ENCODE peak calls at places on chromosomes 13 and 19, in four cellular contexts. B is neuronal stem cell, M is upper lobe of left lung, I is Peyer's patch. P is an unnamed sample.

GRCh38 chr13:75870397-75870801 is 234.3 kb downstream of the LMO7 start:
- DNase-seq in B (peak; percentile 20), M (no peak), I (no peak), P (peak; percentile 23)

GRCh38 chr19:39315933-39316332 is 4.7 kb downstream of the LRFN1 start:
- DNase-seq in B (no peak), M (no peak), I (no peak), P (no peak)

GRCh38 chr13:38350114-38350617 is 515 bp downstream of the UFM1 start:
- DNase-seq in B (no peak), M (peak; percentile 43), I (peak; percentile 81), P (peak; percentile 70)

GRCh38 chr19:55619264-55619663 is 5.1 kb downstream of the ZNF784 start:
- DNase-seq in B (no peak), M (no peak), I (no peak), P (no peak)

GRCh38 chr13:97286317-97287046 is 64.3 kb downstream of the MBNL2 start:
- DNase-seq in B (no peak), M (no peak), I (no peak), P (no peak)

GRCh38 chr19:5539431-5539833 is 28.3 kb downstream of the TINCR start:
- DNase-seq in B (no peak), M (no peak), I (no peak), P (no peak)

GRCh38 chr13:99740261-99740979 is 231.1 kb downstream of the ZIC5 start:
- DNase-seq in B (no peak), M (no peak), I (no peak), P (no peak)

GRCh38 chr19:1285737-1286360 is at the start of gene EFNA2:
- DNase-seq in B (no peak), M (peak; percentile 85), I (no peak), P (peak; percentile 58)

GRCh38 chr19:18385359-18385674 is 641 bp upstream of the GDF15 start:
- DNase-seq in B (no peak), M (no peak), I (no peak), P (no peak)

GRCh38 chr19:5621311-5621944 is 1.1 kb downstream of the SAFB2 start:
- DNase-seq in B (no peak), M (no peak), I (peak; percentile 48), P (peak; percentile 24)

GRCh38 chr13:36395280-36395679 is 37.0 kb upstream of the CCNA1 start:
- DNase-seq in B (no peak), M (no peak), I (no peak), P (no peak)

GRCh38 chr13:23703241-23703640 is 133.0 kb downstream of the TNFRSF19 start:
- DNase-seq in B (no peak), M (peak; percentile 48), I (no peak), P (no peak)

GRCh38 chr19:18122860-18123795 is 25.6 kb downstream of the MAST3 start:
- DNase-seq in B (no peak), M (no peak), I (no peak), P (no peak)

GRCh38 chr13:101121608-101122007 is 294.7 kb downstream of the NALCN start:
- DNase-seq in B (no peak), M (no peak), I (no peak), P (no peak)

GRCh38 chr13:112444416-112445399 is 68.6 kb downstream of the SPACA7 start:
- DNase-seq in B (no peak), M (no peak), I (peak; percentile 24), P (no peak)

GRCh38 chr19:2809387-2810140 is 10.1 kb upstream of the ZNF554 start:
- DNase-seq in B (no peak), M (peak; percentile 61), I (no peak), P (no peak)

GRCh38 chr13:23365652-23366051 is 67.8 kb downstream of the SACS start:
- DNase-seq in B (no peak), M (no peak), I (no peak), P (no peak)

GRCh38 chr19:49514151-49514550 is 1.7 kb downstream of the FCGRT start:
- DNase-seq in B (no peak), M (no peak), I (no peak), P (no peak)

GRCh38 chr19:15238639-15239155 is 6.4 kb upstream of the EPHX3 start:
- DNase-seq in B (no peak), M (no peak), I (no peak), P (no peak)

GRCh38 chr13:39284801-39285388 is 246.6 kb downstream of the NHLRC3 start:
- DNase-seq in B (no peak), M (no peak), I (no peak), P (no peak)

GRCh38 chr19:54414156-54414555 is 1.1 kb upstream of the TTYH1 start:
- DNase-seq in B (no peak), M (no peak), I (no peak), P (no peak)

GRCh38 chr19:53898680-53899341 is 10.3 kb upstream of the CACNG7 start:
- DNase-seq in B (no peak), M (no peak), I (no peak), P (no peak)

GRCh38 chr19:55320844-55321419 is 4.2 kb downstream of the TMEM150B start:
- DNase-seq in B (no peak), M (no peak), I (no peak), P (no peak)

GRCh38 chr19:13127811-13128575 is 9.9 kb downstream of the NACC1 start:
- DNase-seq in B (no peak), M (no peak), I (no peak), P (no peak)

GRCh38 chr19:48539503-48540096 is 12.4 kb upstream of the SULT2B1 start:
- DNase-seq in B (no peak), M (no peak), I (peak; percentile 86), P (peak; percentile 82)

GRCh38 chr13:47397739-47398138 is 500.9 kb upstream of the HTR2A start:
- DNase-seq in B (no peak), M (no peak), I (no peak), P (no peak)

GRCh38 chr13:23889598-23890224 is 511 bp upstream of the MIPEP start:
- DNase-seq in B (peak; percentile 33), M (no peak), I (no peak), P (peak; percentile 3)

GRCh38 chr13:109331898-109332297 is 454.5 kb downstream of the IRS2 start:
- DNase-seq in B (no peak), M (no peak), I (no peak), P (peak; percentile 20)

GRCh38 chr19:14425696-14426138 is 6.6 kb upstream of the DDX39A start:
- DNase-seq in B (no peak), M (no peak), I (no peak), P (no peak)

GRCh38 chr19:22595422-22595821 is 38.7 kb upstream of the ZNF492 start:
- DNase-seq in B (no peak), M (no peak), I (no peak), P (no peak)

GRCh38 chr19:49497047-49497789 is 984 bp downstream of the RPS11 start:
- DNase-seq in B (no peak), M (no peak), I (peak; percentile 95), P (peak; percentile 88)

GRCh38 chr19:3983936-3984583 is 1.2 kb downstream of the EEF2 start:
- DNase-seq in B (no peak), M (peak; percentile 87), I (peak; percentile 86), P (peak; percentile 88)

GRCh38 chr19:44581288-44581687 is 32.1 kb upstream of the IGSF23 start:
- DNase-seq in B (no peak), M (no peak), I (no peak), P (no peak)
- H3K4me3 ChIP-seq in B (no peak overlapping the region), M (no peak overlapping the region), I (no peak overlapping the region), P (no peak overlapping the region)

DNA sequence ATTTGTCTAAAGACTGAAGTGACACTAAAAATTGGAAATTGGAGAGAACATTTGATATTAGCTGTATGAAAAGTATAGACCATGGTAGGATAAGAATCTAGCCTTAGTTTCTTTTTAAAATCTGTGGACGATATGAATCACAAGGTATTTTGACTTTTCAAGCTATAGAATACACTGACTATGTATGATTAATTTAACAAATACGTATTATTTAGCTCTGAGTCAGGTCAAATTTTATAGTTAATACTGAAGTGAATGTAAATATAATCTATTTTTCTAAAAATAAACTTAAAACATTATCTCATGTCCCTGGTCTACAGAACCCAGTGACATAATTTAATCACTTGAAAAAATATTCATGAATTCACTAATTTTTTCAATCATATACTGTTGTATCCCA is 795.6 kb upstream of the SLITRK1 start:
- DNase-seq in B (no peak), M (no peak), I (no peak), P (no peak)
- H3K4me3 ChIP-seq in B (no peak overlapping the region), M (no peak overlapping the region), I (no peak overlapping the region), P (no peak overlapping the region)

DNA sequence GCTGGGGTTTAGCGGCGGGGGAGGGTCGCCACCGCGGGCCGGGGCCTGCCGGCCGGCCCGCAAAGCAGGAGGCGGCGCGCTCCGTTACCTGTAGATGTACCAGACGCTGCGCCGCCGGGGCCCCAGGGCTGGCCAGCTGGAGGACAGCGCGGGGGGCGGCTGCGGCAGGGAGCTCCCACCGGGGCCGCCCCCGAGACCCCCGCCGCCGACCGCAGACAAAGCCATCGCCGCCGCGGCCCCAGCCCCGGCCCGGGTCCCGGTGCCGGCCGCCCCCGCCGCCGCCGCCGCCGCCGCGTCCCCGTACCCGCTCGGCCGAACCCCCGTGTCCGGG is 24.8 kb downstream of the SHANK1 start:
- DNase-seq in B (no peak), M (peak; percentile 56), I (no peak), P (no peak)
- H3K4me3 ChIP-seq in B (no peak overlapping the region), M (no peak overlapping the region), I (no peak overlapping the region), P (no peak overlapping the region)

DNA sequence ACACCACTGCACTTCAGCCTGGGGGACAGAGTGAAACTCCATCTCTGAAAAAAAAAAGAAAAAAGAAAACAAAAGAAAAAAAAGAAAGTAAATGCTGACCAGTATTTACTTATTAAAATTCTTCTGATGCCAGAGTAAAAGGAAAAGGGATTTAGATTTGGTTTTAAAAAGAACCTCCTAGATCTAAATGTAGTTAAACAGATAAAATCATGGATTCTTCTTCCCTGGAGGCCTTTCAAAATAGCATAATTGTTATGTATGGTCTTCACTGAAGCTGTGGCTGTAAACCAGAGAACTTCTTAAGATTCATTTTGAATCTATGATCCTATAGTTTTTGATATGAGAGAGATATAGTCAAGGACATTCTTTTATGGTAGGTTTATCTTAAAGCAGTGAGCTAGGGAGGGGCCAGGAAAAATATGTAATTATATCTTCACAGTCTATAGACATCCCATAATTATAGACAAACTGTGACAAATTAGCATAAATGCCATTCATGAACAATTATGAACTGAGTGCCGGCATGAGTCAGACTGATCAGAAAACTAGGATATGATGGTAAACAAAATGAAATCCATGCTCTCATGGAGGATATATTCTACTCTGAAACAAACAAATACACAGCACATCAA is 14.9 kb upstream of the STK24 start:
- DNase-seq in B (no peak), M (no peak), I (no peak), P (peak; percentile 50)
- H3K4me3 ChIP-seq in B (no peak overlapping the region), M (no peak overlapping the region), I (no peak overlapping the region), P (no peak overlapping the region)

DNA sequence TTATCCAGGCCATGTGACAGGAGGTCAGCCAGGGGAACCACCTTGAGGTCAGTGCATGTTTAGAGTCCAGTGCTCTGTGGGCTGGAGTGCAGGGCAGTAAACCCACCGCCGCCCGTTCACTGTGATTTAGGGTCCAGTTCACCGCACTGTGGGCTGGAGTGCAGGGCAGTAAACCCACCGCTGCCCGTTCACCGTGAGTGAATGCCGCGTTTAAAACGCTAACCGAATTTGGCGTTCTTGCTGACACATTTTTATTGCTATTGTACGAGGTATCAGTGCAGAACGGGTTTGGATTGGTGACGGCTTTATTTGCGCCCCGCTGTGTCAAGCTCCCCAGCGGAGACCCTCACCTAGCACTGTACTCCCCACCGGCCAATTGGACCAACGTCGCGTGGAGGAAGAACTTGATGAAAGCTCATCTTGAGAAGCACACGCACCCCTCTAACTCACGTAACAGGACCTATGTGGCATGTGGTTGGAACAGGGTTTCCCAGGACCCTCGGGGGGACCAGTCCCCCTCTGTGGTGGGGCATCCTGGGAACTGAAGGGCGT is 27.9 kb downstream of the C13orf46 start:
- DNase-seq in B (no peak), M (no peak), I (no peak), P (no peak)
- H3K4me3 ChIP-seq in B (no peak overlapping the region), M (no peak overlapping the region), I (no peak overlapping the region), P (no peak overlapping the region)

P was measured in small intestine.